ENCODE peak calls at places on chromosomes 12 and 14, in four cellular contexts. D is HepG2, Q is K562, L is GM12878. C is an unnamed sample.

GRCh38 chr14:65226824-65227604 is 124.7 kb upstream of the MAX start:
- DNase-seq in Q (no peak), D (peak), L (no peak), C (no peak)

GRCh38 chr14:61177279-61178225 is 103.6 kb downstream of the TMEM30B start:
- DNase-seq in D (no peak), Q (no peak), L (no peak), C (peak)

GRCh38 chr14:35341454-35342159 is 49.4 kb downstream of the PSMA6 start:
- DNase-seq in Q (peak), L (no peak), D (peak), C (peak)

GRCh38 chr12:118312578-118312977 is 60.1 kb downstream of the TAOK3 start:
- DNase-seq in Q (no peak), D (no peak), L (peak), C (no peak)

GRCh38 chr12:98998697-98999299 is 353.7 kb downstream of the APAF1 start:
- DNase-seq in Q (peak), D (peak), L (no peak), C (no peak)

GRCh38 chr14:100067971-100068959 is 3.0 kb downstream of the EVL start:
- DNase-seq in L (peak), D (no peak), Q (peak), C (no peak)

GRCh38 chr12:29578070-29578469 is 80.6 kb upstream of the OVCH1 start:
- DNase-seq in D (no peak), L (no peak), Q (no peak), C (no peak)

GRCh38 chr12:102504871-102505270 is 24.5 kb upstream of the IGF1 start:
- DNase-seq in D (no peak), L (no peak), Q (no peak), C (no peak)

GRCh38 chr12:120199595-120200306 is 1.2 kb downstream of the RPLP0 start:
- DNase-seq in Q (peak), D (no peak), L (no peak), C (no peak)

GRCh38 chr14:76716285-76716684 is 45.0 kb upstream of the VASH1 start:
- DNase-seq in D (no peak), Q (no peak), L (no peak), C (no peak)

GRCh38 chr14:51884086-51884927 is 23.9 kb downstream of the GNG2 start:
- DNase-seq in Q (peak), D (no peak), L (no peak), C (no peak)

GRCh38 chr12:32302218-32302826 is 97.0 kb upstream of the FGD4 start:
- DNase-seq in D (peak), Q (peak), L (peak), C (peak)

GRCh38 chr12:109844091-109844490 is 10.9 kb upstream of the TRPV4 start:
- DNase-seq in L (no peak), D (peak), Q (no peak), C (no peak)

GRCh38 chr12:105920161-105920684 is 218.5 kb downstream of the NUAK1 start:
- DNase-seq in D (no peak), Q (peak), L (no peak), C (no peak)

GRCh38 chr12:70982991-70983390 is 62.5 kb upstream of the PTPRR start:
- DNase-seq in L (no peak), D (no peak), Q (no peak), C (no peak)

GRCh38 chr12:88530868-88531267 is 49.4 kb downstream of the KITLG start:
- DNase-seq in D (no peak), L (no peak), Q (no peak), C (no peak)

GRCh38 chr14:91649930-91650329 is 82.0 kb downstream of the CATSPERB start:
- DNase-seq in L (no peak), D (peak), Q (peak), C (no peak)

DNA sequence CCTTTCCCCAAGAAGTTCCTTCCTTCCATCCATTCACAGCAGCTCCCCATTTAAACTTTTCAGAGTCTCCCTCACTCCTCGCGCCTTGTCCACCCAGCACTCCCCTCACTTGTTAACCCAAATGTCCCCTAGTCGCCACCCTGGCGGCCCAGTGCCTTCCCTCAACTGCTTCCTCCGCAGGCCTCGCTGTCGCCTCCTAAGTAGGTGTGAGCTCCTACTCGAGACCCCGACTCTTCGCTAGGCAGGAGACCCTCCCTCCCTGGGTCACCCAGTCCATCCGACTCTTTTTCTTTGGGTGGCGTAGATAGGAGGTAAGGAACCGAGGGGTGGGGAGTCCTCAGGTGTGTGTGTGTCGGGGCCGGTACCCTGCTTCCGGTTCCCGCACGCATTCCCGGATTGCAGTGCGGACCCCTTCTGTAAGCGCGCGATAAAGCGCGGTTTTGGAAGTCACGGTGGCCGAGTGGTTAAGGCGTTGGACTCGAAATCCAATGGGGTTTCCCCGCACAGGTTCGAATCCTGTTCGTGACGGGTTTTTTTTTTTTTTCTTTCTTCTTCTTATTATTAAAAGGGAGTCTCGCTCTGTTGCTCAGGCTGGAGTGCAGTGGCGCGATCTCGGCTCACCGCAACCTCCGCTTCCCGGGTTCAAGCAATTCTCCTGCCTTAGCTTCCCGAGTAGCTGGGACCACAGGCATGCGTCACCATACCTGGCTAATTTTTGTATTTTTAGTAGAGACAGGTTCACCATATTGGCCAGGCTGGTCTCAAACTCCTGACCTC is 823 bp upstream of the SMARCC2 start:
- DNase-seq in L (peak), D (peak), Q (peak), C (peak)
- TF ChIP-seq CTCF in L (peak), D (peak), Q (no peak), C (no peak)

DNA sequence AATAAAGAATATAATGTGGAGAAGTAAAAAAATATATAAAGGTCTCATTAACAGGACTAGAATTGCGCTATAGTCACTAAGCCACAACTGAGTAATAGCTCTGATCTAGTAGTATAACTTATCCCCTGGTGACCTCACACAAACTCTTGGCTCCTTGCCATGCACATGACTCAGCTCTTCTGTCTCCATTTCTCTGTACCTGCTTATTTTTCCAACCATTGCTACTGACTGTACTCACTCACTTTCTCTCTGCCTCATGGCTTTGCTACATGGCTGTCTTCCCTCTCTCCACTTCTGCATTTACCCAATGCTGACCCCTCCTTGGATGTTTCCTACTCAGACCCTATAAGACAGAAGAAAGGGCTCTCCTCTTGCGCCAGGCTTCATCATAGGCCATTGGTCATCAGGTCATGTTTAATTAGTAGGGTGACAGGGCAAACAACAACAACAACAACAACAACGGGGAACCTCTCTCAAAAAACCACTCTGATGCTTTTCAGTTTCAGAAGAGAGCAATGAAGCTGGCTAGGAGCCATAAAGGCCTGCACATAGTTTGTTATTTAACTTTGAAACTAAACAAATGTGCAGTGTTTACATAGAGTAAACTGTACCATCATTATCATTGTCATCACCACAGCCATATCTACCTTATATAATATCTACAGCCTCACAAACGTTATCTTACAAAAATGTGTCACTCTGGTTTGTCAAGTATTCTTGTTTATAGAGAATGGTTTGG is 25.6 kb upstream of the KRAS start:
- DNase-seq in L (no peak), D (peak), Q (peak), C (no peak)
- TF ChIP-seq CBFB in L (no peak), D (no peak), Q (no peak), C (no peak)

DNA sequence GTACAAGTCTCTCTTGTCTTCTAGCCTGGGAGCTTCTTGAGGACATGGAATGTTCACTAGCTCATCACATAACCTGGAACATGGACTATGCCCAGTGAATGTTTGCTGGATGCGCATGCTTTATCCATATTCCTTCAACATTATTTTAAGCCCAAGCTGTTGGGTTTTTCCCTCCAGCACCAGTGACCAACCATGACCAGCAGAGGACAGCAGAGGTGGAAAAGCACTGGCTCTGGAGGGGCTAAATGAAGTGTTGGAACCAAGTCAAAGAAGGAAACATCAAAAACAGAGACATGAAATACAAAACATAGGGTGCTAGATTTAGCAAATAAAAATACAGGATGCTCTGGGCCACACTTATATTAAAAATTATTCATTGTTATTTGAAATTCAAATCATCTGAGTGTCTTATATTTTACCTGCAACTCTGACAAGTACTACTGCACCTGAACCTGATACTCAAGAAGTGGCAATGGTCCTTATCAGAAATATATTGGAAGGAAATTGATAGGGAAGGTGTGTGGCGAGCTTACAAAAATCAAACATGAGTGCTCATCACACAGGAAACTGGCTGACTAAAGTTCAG is 23.1 kb upstream of the HELB start:
- DNase-seq in Q (peak), L (no peak), D (peak), C (no peak)
- TF ChIP-seq CTCF in Q (peak), L (peak), D (peak), C (no peak)

DNA sequence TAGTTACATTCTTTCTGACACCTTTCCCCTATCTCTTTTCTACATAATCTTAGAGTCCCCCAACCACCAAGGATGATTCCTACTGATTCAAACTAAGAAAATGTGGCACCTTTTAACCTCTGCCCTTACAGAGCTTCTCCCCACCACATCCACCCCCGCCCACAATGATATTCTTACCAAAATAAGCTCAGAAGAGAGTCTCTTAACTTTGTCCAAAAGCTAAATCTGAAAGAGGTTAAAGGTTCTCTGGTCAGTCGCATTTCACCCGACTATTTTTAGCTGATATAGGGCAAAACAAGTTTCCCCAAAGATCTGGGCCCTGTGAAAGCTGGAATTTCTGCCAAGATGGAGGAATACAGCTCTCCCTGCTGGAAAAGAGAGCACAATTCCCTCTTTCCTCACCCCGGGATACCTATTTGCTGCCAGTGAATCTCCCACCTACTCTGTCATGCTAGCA is 128.6 kb downstream of the ZFP36L1 start:
- DNase-seq in D (no peak), Q (no peak), L (peak), C (no peak)
- TF ChIP-seq CBFB in D (no peak), Q (no peak), L (peak), C (no peak)

DNA sequence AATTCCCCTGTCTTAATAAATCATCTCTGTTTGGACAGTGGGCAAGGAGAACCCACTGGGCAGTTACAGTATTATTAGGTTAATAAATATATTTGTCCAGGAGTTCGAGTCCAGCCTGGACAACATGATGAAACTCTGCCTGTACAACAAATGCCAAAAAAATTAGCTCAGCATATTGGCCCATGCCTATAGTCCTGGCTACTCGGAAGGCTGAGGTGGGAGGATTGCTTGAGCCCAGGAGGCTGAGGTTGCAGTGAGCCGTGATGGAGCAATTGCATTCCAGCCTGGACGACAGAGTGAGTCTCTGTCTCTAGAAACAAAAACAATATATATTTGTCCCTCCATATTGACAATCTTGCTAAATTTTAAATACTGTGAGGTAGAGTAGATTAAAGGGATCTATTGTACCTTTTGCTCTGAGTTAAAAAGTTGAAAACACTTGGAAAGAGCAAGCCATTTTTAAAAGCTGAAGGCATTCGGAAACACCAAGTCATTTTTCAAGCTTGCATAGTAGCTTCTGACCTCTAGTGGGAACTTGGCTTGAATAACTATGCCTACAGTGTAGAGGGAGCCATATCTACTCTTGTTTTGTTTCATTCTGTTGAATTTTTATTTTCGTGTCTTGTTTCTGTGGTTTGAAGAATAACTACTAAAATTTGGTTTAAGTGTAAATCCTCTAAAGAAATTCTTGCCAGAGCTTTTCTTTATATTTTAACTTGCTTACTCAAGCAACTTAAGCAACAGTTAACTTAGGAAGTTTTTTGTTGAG is 14.6 kb upstream of the EEA1 start:
- DNase-seq in L (no peak), D (peak), Q (peak), C (no peak)
- TF ChIP-seq CTCF in L (peak), D (peak), Q (peak), C (no peak)

GRCh38 chr14:104874110-104874531 is 9.1 kb downstream of the CEP170B start:
- DNase-seq in L (no peak), D (no peak), Q (no peak), C (no peak)

GRCh38 chr14:104871656-104872468 is 6.8 kb downstream of the CEP170B start:
- DNase-seq in L (no peak), D (no peak), Q (no peak), C (peak)

GRCh38 chr14:104873380-104874055 is 8.4 kb downstream of the CEP170B start:
- DNase-seq in Q (no peak), D (no peak), L (no peak), C (no peak)

GRCh38 chr14:104871145-104871655 is 6.1 kb downstream of the CEP170B start:
- DNase-seq in L (no peak), Q (no peak), D (no peak), C (peak)

DNA sequence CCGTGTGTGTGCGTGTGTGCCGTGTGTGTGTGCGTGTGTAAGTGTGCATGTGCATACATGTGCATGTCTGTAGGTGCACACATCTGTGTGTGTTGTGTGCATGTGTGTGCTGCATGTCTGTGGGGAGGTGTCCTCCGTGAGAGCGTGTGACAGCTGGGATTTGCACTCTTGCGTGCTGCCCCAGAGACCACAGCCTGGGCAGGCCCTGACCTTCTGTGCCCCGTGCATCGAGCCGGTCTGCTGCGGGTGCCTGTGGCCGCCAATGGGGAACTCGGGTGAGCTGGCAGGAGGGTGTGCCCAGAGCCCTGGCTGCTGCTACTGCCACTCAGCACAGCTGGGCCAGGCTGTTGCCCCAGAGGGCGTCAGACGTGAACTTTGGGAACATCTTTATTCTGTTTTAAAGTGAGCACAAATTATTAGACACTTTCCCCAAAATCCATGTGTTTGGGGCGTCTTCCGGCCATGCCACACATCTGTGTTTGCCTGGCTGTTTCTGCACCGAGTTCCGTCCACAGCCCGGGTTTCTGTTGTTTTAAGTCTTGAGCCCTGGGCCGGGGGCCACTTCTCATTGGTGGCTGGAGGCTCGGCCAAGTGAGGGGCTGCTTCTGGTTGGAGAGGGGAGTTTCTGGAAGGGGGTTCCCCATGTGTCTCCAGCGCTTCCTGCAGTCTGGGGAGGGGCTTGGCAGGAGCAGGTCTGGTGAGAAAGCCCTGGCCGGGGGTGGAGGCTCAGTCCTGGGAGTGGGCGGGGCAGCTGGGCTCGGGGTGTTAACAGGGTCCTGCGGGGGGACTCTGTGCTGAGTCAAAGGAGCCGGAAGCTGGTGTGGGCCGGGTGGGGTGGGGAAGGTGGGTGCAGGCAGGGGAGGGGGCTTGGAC is 7.6 kb downstream of the CEP170B start:
- DNase-seq in L (no peak), Q (no peak), D (no peak), C (peak)
- TF ChIP-seq CBFB in L (no peak), Q (no peak), D (no peak), C (no peak)

GRCh38 chr14:55438066-55438683 is 2.2 kb downstream of the TBPL2 start:
- DNase-seq in D (peak), L (no peak), Q (peak), C (no peak)
- TF ChIP-seq CTCF in D (peak), L (peak), Q (peak), C (peak)

GRCh38 chr12:69045430-69045829 is 112.5 kb upstream of the CPM start:
- DNase-seq in L (no peak), Q (no peak), D (no peak), C (no peak)
- TF ChIP-seq CBFB in L (no peak), Q (no peak), D (no peak), C (no peak)